ENCODE peak calls at places on chromosomes 12 and 14, in five cellular contexts. N is endodermal cell, Z is astrocyte of the spinal cord, Y is fibroblast of mammary gland, L is coronary artery. M is an unnamed sample.

GRCh38 chr14:77044776-77045569 is 16.5 kb upstream of the IRF2BPL start:
- DNase-seq in L (no peak), N (peak), Z (no peak), Y (peak), M (no peak)

GRCh38 chr12:130961921-130962326 is 8.2 kb downstream of the ADGRD1 start:
- DNase-seq in Y (no peak), N (no peak), L (no peak), Z (no peak), M (peak)

GRCh38 chr14:92633724-92634123 is 114.7 kb downstream of the LGMN start:
- DNase-seq in N (no peak), Y (peak), L (no peak), Z (peak), M (no peak)

GRCh38 chr12:48183876-48184548 is 568 bp downstream of the CCDC184 start:
- DNase-seq in Z (no peak), Y (no peak), N (peak), L (no peak), M (no peak)

GRCh38 chr14:101716956-101717662 is 44.4 kb upstream of the PPP2R5C start:
- DNase-seq in Y (no peak), N (peak), Z (no peak), L (no peak), M (peak)

GRCh38 chr12:132276066-132276719 is 53.2 kb downstream of the GALNT9 start:
- DNase-seq in Z (no peak), N (no peak), L (no peak), Y (no peak), M (no peak)

GRCh38 chr12:122437656-122438121 is 15.2 kb upstream of the CLIP1 start:
- DNase-seq in N (no peak), L (peak), Z (peak), Y (peak), M (no peak)

GRCh38 chr12:88876867-88877266 is 296.6 kb upstream of the KITLG start:
- DNase-seq in N (no peak), Y (peak), Z (no peak), L (no peak), M (no peak)

GRCh38 chr12:47504775-47505446 is 200.9 kb downstream of the RPAP3 start:
- DNase-seq in Z (peak), N (no peak), L (no peak), Y (peak), M (no peak)

GRCh38 chr12:29889737-29890136 is 106.0 kb upstream of the TMTC1 start:
- DNase-seq in N (peak), L (no peak), Z (peak), Y (peak), M (no peak)

GRCh38 chr14:34331728-34332623 is 130.1 kb downstream of the SPTSSA start:
- DNase-seq in L (no peak), N (peak), Y (peak), Z (peak), M (no peak)

GRCh38 chr14:104677506-104678332 is 11.7 kb upstream of the INF2 start:
- DNase-seq in Y (peak), Z (peak), N (peak), L (peak), M (no peak)

GRCh38 chr14:105908481-105908911 is 382.1 kb downstream of the TMEM121 start:
- DNase-seq in Y (no peak), N (no peak), Z (no peak), L (no peak), M (no peak)

GRCh38 chr14:51561141-51561540 is 90.6 kb upstream of the FRMD6 start:
- DNase-seq in Z (no peak), N (no peak), L (no peak), Y (no peak), M (no peak)

GRCh38 chr14:100692256-100692655 is 34.4 kb upstream of the DLK1 start:
- DNase-seq in L (no peak), N (no peak), Z (no peak), Y (no peak), M (no peak)

GRCh38 chr12:71661977-71662522 is 1.6 kb downstream of the ZFC3H1 start:
- DNase-seq in N (no peak), Z (peak), L (no peak), Y (peak), M (no peak)

GRCh38 chr14:32434180-32434579 is 105.1 kb downstream of the AKAP6 start:
- DNase-seq in Y (no peak), N (no peak), Z (no peak), L (no peak), M (no peak)

GRCh38 chr12:94841171-94841570 is 162.3 kb downstream of the NDUFA12 start:
- DNase-seq in Y (no peak), Z (no peak), L (no peak), N (no peak), M (no peak)

GRCh38 chr12:29148958-29149690 is at the start of gene FAR2:
- DNase-seq in Z (peak), Y (peak), N (peak), L (no peak), M (peak)

GRCh38 chr14:39369029-39369428 is 63.2 kb downstream of the FBXO33 start:
- DNase-seq in N (peak), Z (no peak), Y (no peak), L (no peak), M (no peak)

GRCh38 chr14:70638416-70638815 is 3.3 kb upstream of the TTC9 start:
- DNase-seq in L (no peak), Z (no peak), Y (no peak), N (no peak), M (no peak)

GRCh38 chr12:9050521-9051155 is 61.3 kb downstream of the KLRG1 start:
- DNase-seq in N (no peak), Y (no peak), Z (no peak), L (no peak), M (no peak)

GRCh38 chr12:27164330-27165045 is 79.6 kb upstream of the STK38L start:
- DNase-seq in Z (no peak), L (no peak), Y (no peak), N (no peak), M (no peak)

GRCh38 chr12:10122689-10123088 is 7.3 kb downstream of the CLEC7A start:
- DNase-seq in L (no peak), N (no peak), Y (no peak), Z (no peak), M (no peak)

GRCh38 chr12:121839993-121840761 is 18.5 kb downstream of the HPD start:
- DNase-seq in Z (no peak), N (no peak), Y (no peak), L (peak), M (no peak)

GRCh38 chr14:84202486-84202885 is 1327.5 kb upstream of the FLRT2 start:
- DNase-seq in Z (no peak), N (no peak), Y (no peak), L (no peak), M (no peak)

GRCh38 chr14:75811862-75812505 is 150.9 kb downstream of the TTLL5 start:
- DNase-seq in L (no peak), N (no peak), Z (no peak), Y (peak), M (no peak)

GRCh38 chr14:89672636-89673279 is 255.7 kb upstream of the FOXN3 start:
- DNase-seq in Y (no peak), Z (no peak), N (no peak), L (no peak), M (no peak)

GRCh38 chr14:66657780-66658179 is 149.8 kb downstream of the GPHN start:
- DNase-seq in Z (no peak), L (no peak), Y (no peak), N (no peak), M (no peak)

GRCh38 chr14:66662374-66662773 is 154.4 kb downstream of the GPHN start:
- DNase-seq in L (no peak), N (peak), Y (peak), Z (no peak), M (no peak)
- TF ChIP-seq CTCF in L (no peak), N (peak), Y (peak), Z (peak), M (peak)

GRCh38 chr12:59166457-59166856 is 246.2 kb upstream of the LRIG3 start:
- DNase-seq in Z (no peak), Y (no peak), N (no peak), L (no peak), M (no peak)

GRCh38 chr12:59164226-59164625 is 243.9 kb upstream of the LRIG3 start:
- DNase-seq in N (no peak), L (no peak), Z (peak), Y (no peak), M (no peak)

GRCh38 chr12:59164991-59165718 is 244.9 kb upstream of the LRIG3 start:
- DNase-seq in Y (peak), N (no peak), L (no peak), Z (peak), M (no peak)
- TF ChIP-seq CTCF in Y (peak), N (peak), L (peak), Z (peak), M (peak)

GRCh38 chr12:102912258-102912657 is 4.8 kb downstream of the PAH start:
- DNase-seq in Z (no peak), Y (no peak), N (no peak), L (no peak), M (no peak)

GRCh38 chr12:102916252-102917025 is 605 bp downstream of the PAH start:
- DNase-seq in Z (no peak), Y (no peak), L (no peak), N (no peak), M (no peak)

GRCh38 chr12:102910792-102911191 is 6.3 kb downstream of the PAH start:
- DNase-seq in Y (no peak), L (no peak), Z (no peak), N (no peak), M (no peak)

GRCh38 chr12:102911320-102911719 is 5.7 kb downstream of the PAH start:
- DNase-seq in L (no peak), Y (no peak), Z (no peak), N (no peak), M (no peak)

GRCh38 chr12:102913453-102914226 is 3.4 kb downstream of the PAH start:
- DNase-seq in L (no peak), N (no peak), Y (no peak), Z (no peak), M (no peak)
- TF ChIP-seq CTCF in L (no peak), N (no peak), Y (no peak), Z (no peak), M (no peak)

GRCh38 chr12:52317443-52318052 is 3.6 kb downstream of the KRT83 start:
- DNase-seq in N (peak), Y (no peak), L (peak), Z (no peak), M (no peak)

GRCh38 chr12:52320784-52321400 is at the start of gene KRT83:
- DNase-seq in L (peak), N (no peak), Y (no peak), Z (no peak), M (no peak)

GRCh38 chr12:52318241-52318990 is 2.8 kb downstream of the KRT83 start:
- DNase-seq in N (peak), Z (no peak), L (peak), Y (no peak), M (no peak)

GRCh38 chr12:52321433-52321832 is 235 bp upstream of the KRT83 start:
- DNase-seq in N (no peak), Y (no peak), Z (no peak), L (peak), M (no peak)

GRCh38 chr12:52319097-52319496 is 2.1 kb downstream of the KRT83 start:
- DNase-seq in L (peak), N (peak), Z (no peak), Y (no peak), M (no peak)
- TF ChIP-seq CTCF in L (no peak), N (peak), Z (no peak), Y (no peak), M (peak)

DNA sequence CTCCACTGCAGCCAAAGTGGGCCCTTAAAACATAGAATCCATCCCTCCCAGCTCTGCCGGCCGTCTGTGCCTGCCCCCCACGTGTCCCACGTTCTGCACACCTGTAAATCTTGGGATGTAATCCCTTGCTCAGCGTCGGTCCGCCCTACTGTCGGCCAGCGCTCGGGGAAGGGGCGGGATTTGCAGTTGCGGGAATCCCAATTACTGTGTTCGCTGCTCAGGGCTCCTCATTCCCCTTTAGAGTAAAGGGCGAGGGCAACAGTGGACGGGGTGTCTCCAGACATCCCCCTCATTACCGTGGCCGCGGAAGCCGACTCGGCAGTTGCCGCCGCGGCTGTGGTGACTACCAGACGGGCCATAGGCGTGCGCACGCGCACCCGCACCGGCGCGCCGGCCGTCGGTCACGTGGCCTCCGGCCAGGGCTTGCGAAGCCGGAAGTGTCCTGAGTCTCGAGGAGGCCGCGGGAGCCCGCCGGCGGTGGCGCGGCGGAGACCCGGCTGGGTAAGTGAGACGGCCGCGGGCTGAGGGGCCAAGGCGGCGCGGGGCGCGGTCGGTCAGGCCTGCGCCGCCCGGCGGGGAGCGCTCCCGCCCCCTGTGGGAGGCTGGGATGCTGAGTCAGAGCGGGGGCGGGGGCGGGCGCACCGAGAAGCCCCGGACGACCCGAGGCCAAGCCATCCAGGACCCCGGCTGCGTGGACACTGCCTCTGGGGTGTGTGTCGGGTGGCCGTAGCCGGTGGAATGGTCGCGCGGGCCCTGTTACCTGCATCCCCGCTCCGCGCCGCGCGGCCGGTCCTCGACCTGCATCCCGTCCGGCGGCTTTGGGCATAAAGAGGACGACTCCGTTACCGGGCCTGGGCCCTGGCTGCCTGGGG is at the start of gene TBK1:
- DNase-seq in Y (peak), Z (peak), L (peak), N (peak), M (peak)
- TF ChIP-seq CTCF in Y (no peak), Z (no peak), L (no peak), N (peak), M (no peak)